ENCODE peak calls at places on chromosomes 7 and 10, in seven cellular contexts. One of them, this sample, is unnamed.

GRCh38 chr7:143363011-143363937 is 761 bp upstream of the FAM131B start:
- DNase-seq in SHP77: no peak
- DNase-seq in body of pancreas: no peak
- DNase-seq in anterior cingulate cortex: no peak
- DNase-seq in GM12891: no peak
- DNase-seq in activated T-cell treated with anti-CD3 and anti-CD28 coated beads for 1 hour: no peak
- DNase-seq in neuronal stem cell: no peak
- DNase-seq in this sample: no peak

GRCh38 chr7:12385364-12385786 is 18.3 kb downstream of the VWDE start:
- DNase-seq in neuronal stem cell: no peak
- DNase-seq in SHP77: peak; percentile 86
- DNase-seq in activated T-cell treated with anti-CD3 and anti-CD28 coated beads for 1 hour: no peak
- DNase-seq in anterior cingulate cortex: no peak
- DNase-seq in body of pancreas: no peak
- DNase-seq in GM12891: no peak
- DNase-seq in this sample: no peak

GRCh38 chr7:88586877-88587276 is 172.6 kb upstream of the ZNF804B start:
- DNase-seq in SHP77: no peak
- DNase-seq in neuronal stem cell: no peak
- DNase-seq in anterior cingulate cortex: no peak
- DNase-seq in GM12891: no peak
- DNase-seq in activated T-cell treated with anti-CD3 and anti-CD28 coated beads for 1 hour: no peak
- DNase-seq in body of pancreas: no peak
- DNase-seq in this sample: no peak

GRCh38 chr10:7046615-7047014 is 364.2 kb downstream of the SFMBT2 start:
- DNase-seq in GM12891: no peak
- DNase-seq in anterior cingulate cortex: no peak
- DNase-seq in SHP77: no peak
- DNase-seq in neuronal stem cell: no peak
- DNase-seq in activated T-cell treated with anti-CD3 and anti-CD28 coated beads for 1 hour: no peak
- DNase-seq in body of pancreas: no peak
- DNase-seq in this sample: no peak

GRCh38 chr7:87001214-87001613 is 58.2 kb downstream of the ELAPOR2 start:
- DNase-seq in body of pancreas: no peak
- DNase-seq in GM12891: no peak
- DNase-seq in neuronal stem cell: no peak
- DNase-seq in SHP77: no peak
- DNase-seq in anterior cingulate cortex: no peak
- DNase-seq in activated T-cell treated with anti-CD3 and anti-CD28 coated beads for 1 hour: no peak
- DNase-seq in this sample: no peak

GRCh38 chr7:94149776-94150545 is 145.8 kb upstream of the BET1 start:
- DNase-seq in activated T-cell treated with anti-CD3 and anti-CD28 coated beads for 1 hour: no peak
- DNase-seq in anterior cingulate cortex: no peak
- DNase-seq in GM12891: no peak
- DNase-seq in SHP77: no peak
- DNase-seq in body of pancreas: no peak
- DNase-seq in neuronal stem cell: no peak
- DNase-seq in this sample: no peak

GRCh38 chr10:34407227-34407626 is 407.9 kb downstream of the PARD3 start:
- DNase-seq in body of pancreas: no peak
- DNase-seq in activated T-cell treated with anti-CD3 and anti-CD28 coated beads for 1 hour: no peak
- DNase-seq in anterior cingulate cortex: no peak
- DNase-seq in SHP77: peak; percentile 32
- DNase-seq in GM12891: no peak
- DNase-seq in neuronal stem cell: no peak
- DNase-seq in this sample: no peak

GRCh38 chr10:114297136-114297705 is 58.2 kb downstream of the VWA2 start:
- DNase-seq in neuronal stem cell: no peak
- DNase-seq in body of pancreas: no peak
- DNase-seq in anterior cingulate cortex: no peak
- DNase-seq in activated T-cell treated with anti-CD3 and anti-CD28 coated beads for 1 hour: no peak
- DNase-seq in GM12891: no peak
- DNase-seq in SHP77: no peak
- DNase-seq in this sample: no peak

GRCh38 chr7:95723583-95724180 is 48.7 kb upstream of the DYNC1I1 start:
- DNase-seq in anterior cingulate cortex: no peak
- DNase-seq in SHP77: peak; percentile 67
- DNase-seq in GM12891: no peak
- DNase-seq in activated T-cell treated with anti-CD3 and anti-CD28 coated beads for 1 hour: no peak
- DNase-seq in body of pancreas: peak; percentile 50
- DNase-seq in neuronal stem cell: peak; percentile 47
- DNase-seq in this sample: no peak

GRCh38 chr10:121751191-121751760 is 153.0 kb upstream of the FGFR2 start:
- DNase-seq in neuronal stem cell: no peak
- DNase-seq in activated T-cell treated with anti-CD3 and anti-CD28 coated beads for 1 hour: no peak
- DNase-seq in body of pancreas: no peak
- DNase-seq in SHP77: no peak
- DNase-seq in anterior cingulate cortex: no peak
- DNase-seq in GM12891: no peak
- DNase-seq in this sample: no peak

GRCh38 chr10:25441270-25441669 is 266.5 kb downstream of the GPR158 start:
- DNase-seq in body of pancreas: no peak
- DNase-seq in anterior cingulate cortex: no peak
- DNase-seq in SHP77: no peak
- DNase-seq in GM12891: no peak
- DNase-seq in activated T-cell treated with anti-CD3 and anti-CD28 coated beads for 1 hour: no peak
- DNase-seq in neuronal stem cell: no peak
- DNase-seq in this sample: no peak

GRCh38 chr10:23530079-23530478 is 91.2 kb downstream of the OTUD1 start:
- DNase-seq in SHP77: no peak
- DNase-seq in neuronal stem cell: no peak
- DNase-seq in body of pancreas: no peak
- DNase-seq in anterior cingulate cortex: no peak
- DNase-seq in GM12891: no peak
- DNase-seq in activated T-cell treated with anti-CD3 and anti-CD28 coated beads for 1 hour: no peak
- DNase-seq in this sample: no peak

GRCh38 chr7:44213206-44213871 is 12.6 kb downstream of the YKT6 start:
- DNase-seq in SHP77: no peak
- DNase-seq in body of pancreas: no peak
- DNase-seq in anterior cingulate cortex: no peak
- DNase-seq in GM12891: peak; percentile 7
- DNase-seq in activated T-cell treated with anti-CD3 and anti-CD28 coated beads for 1 hour: no peak
- DNase-seq in neuronal stem cell: no peak
- DNase-seq in this sample: no peak

GRCh38 chr10:3054183-3054815 is 13.0 kb upstream of the PFKP start:
- DNase-seq in neuronal stem cell: no peak
- DNase-seq in anterior cingulate cortex: no peak
- DNase-seq in GM12891: no peak
- DNase-seq in activated T-cell treated with anti-CD3 and anti-CD28 coated beads for 1 hour: no peak
- DNase-seq in SHP77: no peak
- DNase-seq in body of pancreas: no peak
- DNase-seq in this sample: no peak